ENCODE peak calls at places on chromosomes 16 and 17, in six cellular contexts. Z is fibroblast of lung, O is K562, Y is colonic mucosa, T is GM20000, W is astrocyte of the cerebellum. L is an unnamed sample.
A peak's percentile ranks its signal among the peaks of the same experiment; 100 is the strongest.

GRCh38 chr16:68711421-68712139 is 25.5 kb upstream of the CDH1 start:
- DNase-seq in Y (no peak), O (no peak), T (no peak), Z (no peak), W (no peak), L (no peak)

GRCh38 chr16:56617212-56618085 is 8.1 kb upstream of the MT1E start:
- DNase-seq in W (no peak), Y (peak; percentile 85), T (no peak), Z (peak; percentile 73), O (no peak), L (no peak)

GRCh38 chr16:89687092-89687940 is 827 bp downstream of the CDK10 start:
- DNase-seq in O (peak; percentile 52), W (no peak), Z (peak; percentile 67), Y (peak; percentile 93), T (peak; percentile 82), L (no peak)

GRCh38 chr17:4189280-4189679 is 46.3 kb downstream of the CYB5D2 start:
- DNase-seq in Z (no peak), W (no peak), Y (no peak), T (no peak), O (no peak), L (no peak)

GRCh38 chr16:29698042-29698441 is 19.1 kb downstream of the QPRT start:
- DNase-seq in T (no peak), Z (no peak), Y (no peak), O (no peak), W (no peak), L (no peak)

GRCh38 chr16:65538945-65539344 is 417.1 kb upstream of the CDH11 start:
- DNase-seq in W (no peak), O (no peak), T (no peak), Z (peak; percentile 83), Y (no peak), L (no peak)

GRCh38 chr17:17447264-17447663 is 29.5 kb upstream of the MED9 start:
- DNase-seq in T (no peak), O (no peak), W (no peak), Z (no peak), Y (no peak), L (no peak)

GRCh38 chr16:85335584-85336492 is 223.6 kb upstream of the CIBAR2 start:
- DNase-seq in Y (peak; percentile 81), W (no peak), T (no peak), O (no peak), Z (peak; percentile 49), L (no peak)

GRCh38 chr16:50530277-50531236 is 17.6 kb upstream of the NKD1 start:
- DNase-seq in Z (no peak), T (no peak), Y (no peak), W (no peak), O (no peak), L (no peak)

GRCh38 chr16:53281280-53281679 is 153.0 kb upstream of the RBL2 start:
- DNase-seq in Z (no peak), T (no peak), O (no peak), Y (no peak), W (no peak), L (no peak)

GRCh38 chr17:64328875-64329405 is 61.7 kb downstream of the PECAM1 start:
- DNase-seq in O (no peak), T (no peak), W (no peak), Y (no peak), Z (no peak), L (no peak)

GRCh38 chr16:48335961-48336360 is 49.3 kb downstream of the SIAH1 start:
- DNase-seq in Y (no peak), T (no peak), W (peak; percentile 24), Z (peak; percentile 82), O (no peak), L (no peak)

GRCh38 chr17:35094902-35095301 is 24.8 kb downstream of the RAD51D start:
- DNase-seq in T (no peak), Y (no peak), Z (peak; percentile 88), O (no peak), W (peak; percentile 60), L (no peak)

GRCh38 chr16:87692176-87692575 is 73.6 kb downstream of the KLHDC4 start:
- DNase-seq in Z (no peak), T (no peak), W (no peak), O (no peak), Y (no peak), L (no peak)

GRCh38 chr16:814974-815373 is 14.4 kb upstream of the GNG13 start:
- DNase-seq in O (no peak), T (no peak), W (peak; percentile 42), Z (peak; percentile 71), Y (no peak), L (no peak)

GRCh38 chr16:1389762-1390161 is 24.7 kb downstream of the UNKL start:
- DNase-seq in T (no peak), W (no peak), Y (no peak), O (no peak), Z (no peak), L (no peak)

GRCh38 chr16:87266846-87267245 is 50.3 kb downstream of the C16orf95 start:
- DNase-seq in O (no peak), W (no peak), Z (no peak), T (no peak), Y (no peak), L (no peak)

GRCh38 chr16:50967827-50968612 is 183.1 kb downstream of the SALL1 start:
- DNase-seq in Z (no peak), T (peak; percentile 42), W (no peak), Y (no peak), O (no peak), L (no peak)

GRCh38 chr17:17351901-17352781 is 49.0 kb downstream of the NT5M start:
- DNase-seq in Y (no peak), O (peak; percentile 78), Z (peak; percentile 61), T (no peak), W (no peak), L (no peak)

GRCh38 chr17:76076100-76076764 is 1.7 kb downstream of the GALR2 start:
- DNase-seq in T (peak; percentile 45), W (no peak), O (no peak), Y (no peak), Z (no peak), L (no peak)

GRCh38 chr16:54657058-54657708 is 273.5 kb upstream of the IRX5 start:
- DNase-seq in T (no peak), Y (no peak), Z (peak; percentile 78), O (no peak), W (peak; percentile 83), L (no peak)

DNA sequence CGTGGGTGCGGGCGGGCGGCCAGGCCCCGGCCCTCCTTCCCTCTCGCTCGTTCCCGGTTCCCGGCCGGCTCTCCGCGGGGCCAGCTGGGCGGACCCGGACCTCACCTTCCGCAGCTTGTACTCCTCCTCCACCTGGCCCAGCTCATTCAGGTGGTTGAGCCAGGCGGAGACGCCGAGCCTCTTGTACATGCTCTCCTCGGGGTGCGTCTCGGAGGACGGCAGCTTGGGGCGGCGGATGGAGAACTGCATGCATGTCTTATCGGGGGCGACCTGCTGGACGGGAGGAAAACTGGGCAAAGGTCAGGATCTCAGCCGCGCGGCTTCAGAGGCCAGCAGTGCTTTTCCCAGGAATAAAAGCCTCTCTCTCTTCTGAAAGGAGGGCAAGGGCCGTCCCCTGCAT is 85.4 kb downstream of the TBC1D16 start:
- DNase-seq in Y (no peak), T (no peak), Z (no peak), W (no peak), O (no peak), L (no peak)
- TF ChIP-seq CTCF in Y (no peak), T (no peak), Z (no peak), W (no peak), O (no peak), L (no peak)

DNA sequence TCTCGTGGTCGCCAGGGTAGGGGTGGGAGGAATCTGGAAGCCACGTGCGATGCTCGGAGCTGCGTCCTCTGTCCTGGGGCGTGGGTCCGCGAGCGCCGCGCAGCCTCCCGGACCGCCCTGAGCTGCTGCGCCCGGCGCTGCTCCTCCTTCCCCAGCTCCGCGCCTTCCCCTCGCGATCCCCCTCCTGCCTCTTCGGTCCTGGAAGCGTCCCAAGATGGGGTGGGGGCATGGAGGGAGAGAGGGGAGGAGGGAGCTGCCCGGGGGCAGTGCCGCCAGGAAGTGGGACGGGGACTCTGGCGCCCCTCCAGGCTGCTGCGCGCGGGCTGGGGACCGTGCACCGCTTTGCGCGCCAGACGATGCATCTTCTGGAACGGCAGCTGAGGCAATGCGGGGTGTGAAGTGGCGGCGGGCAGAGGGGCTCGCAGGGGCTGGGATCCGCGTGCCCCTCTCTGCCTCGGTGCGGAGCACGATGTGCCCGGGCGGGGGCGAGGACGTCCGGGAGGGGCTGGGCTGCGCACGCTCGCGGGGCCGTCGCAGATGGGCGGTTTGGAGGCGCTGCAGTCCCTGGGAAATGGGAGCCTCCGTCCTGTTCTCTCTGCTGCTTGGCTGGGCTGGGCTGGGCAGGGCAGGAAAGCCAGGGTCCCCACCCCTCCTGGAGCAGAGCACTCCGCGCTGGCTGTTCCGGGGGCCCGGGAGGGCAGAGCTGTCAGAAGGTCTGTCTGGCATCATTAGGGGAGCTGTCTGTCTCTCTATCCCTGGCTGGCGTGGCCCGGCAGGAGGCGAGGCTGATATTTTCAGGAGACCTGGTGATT is 388.0 kb downstream of the SEC14L1 start:
- DNase-seq in W (no peak), O (no peak), Z (no peak), Y (no peak), T (no peak), L (peak; percentile 67)
- TF ChIP-seq CTCF in W (no peak), O (no peak), Z (no peak), Y (no peak), T (no peak), L (peak; percentile 55)

GRCh38 chr17:62722625-62723024 is 85.5 kb downstream of the MARCHF10 start:
- DNase-seq in Z (no peak), T (no peak), O (no peak), Y (no peak), W (no peak), L (no peak)

GRCh38 chr17:62718420-62718819 is 89.7 kb downstream of the MARCHF10 start:
- DNase-seq in O (no peak), W (no peak), T (no peak), Z (peak; percentile 86), Y (no peak), L (no peak)

GRCh38 chr17:62719586-62719985 is 88.5 kb downstream of the MARCHF10 start:
- DNase-seq in Z (no peak), O (no peak), T (no peak), W (no peak), Y (no peak), L (no peak)

GRCh38 chr17:62717589-62718342 is 90.3 kb downstream of the MRC2 start:
- DNase-seq in Z (no peak), O (no peak), W (no peak), T (no peak), Y (no peak), L (no peak)

DNA sequence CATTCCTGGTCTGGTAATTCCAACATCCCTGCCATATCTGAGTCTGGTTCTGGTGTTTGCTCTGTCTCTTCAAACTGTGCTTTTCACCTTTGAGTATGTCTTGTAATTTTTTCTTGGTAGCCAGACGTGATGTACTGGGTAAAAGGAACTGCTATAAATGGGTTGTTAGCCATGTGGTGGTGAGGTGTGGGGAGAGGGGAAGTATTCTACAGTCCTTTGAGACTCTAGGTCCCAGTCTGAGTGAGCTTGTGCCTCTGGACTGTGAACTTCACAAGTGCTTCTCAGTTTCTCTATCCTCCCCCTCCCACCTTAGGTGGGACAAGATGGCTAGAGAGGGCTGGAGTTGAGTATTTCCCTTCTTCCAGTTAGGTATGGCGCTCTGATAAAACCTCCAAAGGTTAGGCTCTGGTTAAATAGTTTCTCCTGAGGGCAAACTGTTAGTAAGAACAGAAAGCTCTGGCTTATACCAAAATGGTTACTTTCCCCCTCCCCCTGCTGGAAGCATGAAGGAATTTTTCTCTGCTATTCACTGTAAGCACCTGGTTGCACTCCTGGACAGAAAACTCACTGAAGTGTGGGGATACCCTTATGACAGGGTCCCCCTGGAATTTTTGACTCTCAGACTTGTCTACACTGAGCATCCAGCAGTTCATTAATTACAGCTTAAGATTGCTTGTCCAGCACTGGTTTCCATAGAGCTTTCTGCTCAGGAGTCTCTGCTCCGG is 87.8 kb downstream of the MARCHF10 start:
- DNase-seq in T (no peak), O (peak; percentile 40), Z (peak; percentile 42), W (no peak), Y (no peak), L (no peak)
- TF ChIP-seq CTCF in T (no peak), O (peak; percentile 48), Z (peak; percentile 24), W (peak; percentile 39), Y (no peak), L (peak; percentile 48)

GRCh38 chr17:27919120-27919519 is 26.0 kb upstream of the LYRM9 start:
- DNase-seq in O (no peak), W (no peak), Z (peak; percentile 4), Y (no peak), T (no peak), L (no peak)
- TF ChIP-seq CTCF in O (peak; percentile 20), W (no peak), Z (no peak), Y (no peak), T (no peak), L (no peak)

L was measured in neural crest cell.